ENCODE peak calls at places on chromosomes 1 and 21, in four cellular contexts. E, D, T and Y are unnamed samples.

GRCh38 chr21:36400719-36401118 is 15.5 kb downstream of the CHAF1B start:
- DNase-seq in E (no peak), D (no peak), T (no peak), Y (no peak)

GRCh38 chr1:31306278-31306677 is 9.4 kb downstream of the ZCCHC17 start:
- DNase-seq in D (no peak), T (no peak), E (no peak), Y (no peak)

GRCh38 chr1:87305762-87306161 is 22.9 kb upstream of the LMO4 start:
- DNase-seq in T (no peak), D (no peak), E (no peak), Y (no peak)

GRCh38 chr1:111110197-111110899 is 29.5 kb downstream of the DRAM2 start:
- DNase-seq in T (no peak), E (no peak), D (no peak), Y (no peak)

GRCh38 chr1:102863704-102864103 is 244.6 kb downstream of the COL11A1 start:
- DNase-seq in T (no peak), E (no peak), D (no peak), Y (no peak)

GRCh38 chr1:36342426-36343185 is 19.2 kb upstream of the EVA1B start:
- DNase-seq in T (no peak), D (peak), E (peak), Y (peak)

GRCh38 chr1:184188091-184188490 is 136.6 kb downstream of the TSEN15 start:
- DNase-seq in T (no peak), D (no peak), E (no peak), Y (no peak)

GRCh38 chr1:75126611-75127101 is 7.5 kb upstream of the LHX8 start:
- DNase-seq in E (no peak), T (no peak), D (no peak), Y (no peak)

GRCh38 chr1:227901906-227902640 is 45.7 kb downstream of the WNT9A start:
- DNase-seq in E (no peak), T (no peak), D (no peak), Y (no peak)

GRCh38 chr1:64680601-64681000 is 64.3 kb upstream of the RAVER2 start:
- DNase-seq in E (no peak), D (no peak), T (no peak), Y (no peak)

GRCh38 chr1:200224315-200224714 is 185.5 kb downstream of the ZNF281 start:
- DNase-seq in E (no peak), D (no peak), T (no peak), Y (no peak)

GRCh38 chr1:37261129-37261528 is 213.3 kb upstream of the ZC3H12A start:
- DNase-seq in T (no peak), E (no peak), D (no peak), Y (no peak)

GRCh38 chr1:167723707-167724323 is 2.0 kb downstream of the MPZL1 start:
- DNase-seq in E (no peak), D (no peak), T (no peak), Y (no peak)

GRCh38 chr1:117586337-117586736 is 19.5 kb upstream of the TENT5C start:
- DNase-seq in T (no peak), E (no peak), D (no peak), Y (no peak)

GRCh38 chr1:53909946-53910345 is 16.0 kb downstream of the DIO1 start:
- DNase-seq in T (no peak), D (no peak), E (no peak), Y (no peak)

GRCh38 chr1:173476197-173476663 is 905 bp upstream of the PRDX6 start:
- DNase-seq in E (no peak), D (no peak), T (no peak), Y (no peak)

GRCh38 chr21:40841524-40842196 is 5.3 kb downstream of the DSCAM start:
- DNase-seq in E (no peak), T (peak), D (no peak), Y (no peak)

GRCh38 chr1:6208723-6209660 is 3.1 kb downstream of the RNF207 start:
- DNase-seq in E (no peak), D (no peak), T (peak), Y (no peak)

GRCh38 chr1:79074975-79075374 is 68.4 kb upstream of the ADGRL4 start:
- DNase-seq in D (no peak), E (no peak), T (no peak), Y (no peak)

GRCh38 chr1:53524428-53525400 is 65.5 kb downstream of the DMRTB1 start:
- DNase-seq in T (no peak), D (no peak), E (no peak), Y (no peak)

GRCh38 chr1:28781305-28781704 is 30.7 kb upstream of the OPRD1 start:
- DNase-seq in E (no peak), T (no peak), D (no peak), Y (no peak)

GRCh38 chr1:78718566-78718965 is 68.9 kb downstream of the IFI44 start:
- DNase-seq in E (no peak), T (no peak), D (no peak), Y (no peak)

GRCh38 chr1:67166196-67166595 is at the start of gene IL23R:
- DNase-seq in E (peak), T (no peak), D (no peak), Y (no peak)

GRCh38 chr1:1996207-1996651 is 7.4 kb downstream of the CFAP74 start:
- DNase-seq in E (no peak), D (no peak), T (no peak), Y (no peak)

GRCh38 chr1:6248798-6249731 is 5.1 kb downstream of the HES3 start:
- DNase-seq in T (no peak), D (no peak), E (no peak), Y (no peak)

GRCh38 chr21:42376338-42376982 is 10.1 kb upstream of the TFF1 start:
- DNase-seq in E (peak), T (no peak), D (no peak), Y (no peak)

GRCh38 chr1:234315091-234315541 is 58.1 kb upstream of the COA6 start:
- DNase-seq in T (no peak), D (no peak), E (no peak), Y (no peak)

GRCh38 chr1:56569661-56570060 is 9.7 kb downstream of the PLPP3 start:
- DNase-seq in T (no peak), D (no peak), E (no peak), Y (no peak)

GRCh38 chr1:26290416-26291261 is 10.8 kb downstream of the SH3BGRL3 start:
- DNase-seq in T (no peak), E (no peak), D (no peak), Y (no peak)

GRCh38 chr21:39193380-39193779 is 10.1 kb upstream of the PSMG1 start:
- DNase-seq in D (no peak), T (no peak), E (no peak), Y (no peak)

GRCh38 chr21:21232320-21232719 is 234.1 kb downstream of the NCAM2 start:
- DNase-seq in D (no peak), T (no peak), E (no peak), Y (no peak)

GRCh38 chr1:37325509-37326437 is 148.6 kb upstream of the ZC3H12A start:
- DNase-seq in D (no peak), T (no peak), E (no peak), Y (no peak)

GRCh38 chr1:229557913-229558414 is 543 bp downstream of the ABCB10 start:
- DNase-seq in T (peak), D (no peak), E (peak), Y (peak)

GRCh38 chr1:57683037-57683928 is 259.4 kb upstream of the DAB1 start:
- DNase-seq in T (no peak), D (no peak), E (no peak), Y (no peak)

GRCh38 chr1:159786966-159787365 is 6.2 kb downstream of the DUSP23 start:
- DNase-seq in D (no peak), E (no peak), T (no peak), Y (no peak)

GRCh38 chr21:38756746-38757145 is 49.0 kb upstream of the ETS2 start:
- DNase-seq in E (no peak), T (no peak), D (no peak), Y (no peak)